ENCODE peak calls at places on chromosomes 7 and 10, in four cellular contexts. U, T, Z and R are unnamed samples.

GRCh38 chr7:44889096-44889775 is 3.9 kb upstream of the PURB start:
- DNase-seq in U (no peak), T (no peak), Z (no peak), R (no peak)

GRCh38 chr10:110358278-110358677 is 53.6 kb upstream of the SMNDC1 start:
- DNase-seq in U (no peak), T (no peak), Z (no peak), R (no peak)

GRCh38 chr10:132972149-132972985 is 30.0 kb upstream of the CFAP46 start:
- DNase-seq in U (peak), T (no peak), Z (no peak), R (no peak)

GRCh38 chr7:18357691-18358090 is 137.9 kb upstream of the HDAC9 start:
- DNase-seq in U (no peak), T (peak), Z (no peak), R (no peak)

GRCh38 chr7:2044311-2044882 is 188.3 kb downstream of the MAD1L1 start:
- DNase-seq in U (no peak), T (no peak), Z (no peak), R (no peak)

GRCh38 chr10:19158870-19159269 is 110.3 kb downstream of the MALRD1 start:
- DNase-seq in U (no peak), T (no peak), Z (no peak), R (no peak)

GRCh38 chr7:20438665-20439376 is 108.1 kb downstream of the ITGB8 start:
- DNase-seq in U (no peak), T (no peak), Z (no peak), R (no peak)

GRCh38 chr10:79241990-79242619 is 105.2 kb upstream of the PPIF start:
- DNase-seq in U (peak), T (peak), Z (peak), R (no peak)

GRCh38 chr10:101646369-101646768 is 48.6 kb downstream of the FBXW4 start:
- DNase-seq in U (no peak), T (no peak), Z (no peak), R (no peak)

GRCh38 chr7:156055206-156055822 is 243.1 kb upstream of the SHH start:
- DNase-seq in U (no peak), T (no peak), Z (no peak), R (no peak)

GRCh38 chr7:84837405-84837804 is 349.5 kb downstream of the SEMA3D start:
- DNase-seq in U (no peak), T (no peak), Z (no peak), R (no peak)

GRCh38 chr10:32795598-32796183 is 162.3 kb downstream of the ITGB1 start:
- DNase-seq in U (no peak), T (peak), Z (no peak), R (no peak)

GRCh38 chr7:99631311-99632109 is 14.8 kb downstream of the ZSCAN25 start:
- DNase-seq in U (no peak), T (peak), Z (no peak), R (no peak)
- TF ChIP-seq POLR2A in U (no peak), T (no peak), Z (no peak), R (no peak)

DNA sequence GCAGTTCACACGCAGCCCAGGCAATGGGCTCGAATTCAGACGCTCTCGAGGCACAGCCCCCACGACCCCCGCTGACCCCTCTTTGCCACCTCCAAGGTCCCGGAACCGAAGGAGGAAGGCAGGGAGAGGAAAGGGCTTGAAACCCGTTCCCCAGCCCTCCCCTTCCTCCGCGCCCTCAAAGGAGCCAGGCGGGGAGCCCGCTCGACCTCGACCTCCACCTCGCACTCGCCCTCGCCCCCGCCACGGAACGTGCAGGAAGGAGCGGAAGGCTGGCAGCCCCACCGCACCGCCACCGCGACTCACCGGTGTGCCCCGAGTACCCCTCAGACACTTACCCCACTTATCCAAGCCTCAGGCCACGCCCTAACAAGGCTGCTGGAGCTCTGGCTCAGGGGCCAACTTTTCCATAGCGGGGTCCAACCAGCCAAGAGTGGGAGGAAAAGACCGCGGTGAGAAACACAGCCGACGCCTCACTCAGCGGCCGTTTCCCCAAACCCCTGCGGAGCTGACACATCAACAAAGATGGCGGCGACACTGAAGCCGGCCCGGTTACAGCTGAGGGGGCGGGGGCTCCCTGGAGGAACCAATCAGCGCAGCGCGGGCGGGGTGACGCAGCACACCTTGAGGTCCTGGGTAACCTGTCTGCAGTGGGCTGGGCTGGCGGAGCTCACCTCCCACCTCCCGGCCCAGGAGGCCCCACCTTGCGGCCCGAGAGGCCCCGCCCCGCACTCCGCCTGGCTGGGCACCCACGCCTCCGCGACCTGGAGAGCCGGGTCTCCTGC is at the start of gene CCDC186:
- DNase-seq in U (peak), T (peak), Z (peak), R (peak)
- TF ChIP-seq POLR2A in U (peak), T (peak), Z (peak), R (no peak)

GRCh38 chr10:124918906-124919305 is 23.0 kb upstream of the ZRANB1 start:
- DNase-seq in U (no peak), T (peak), Z (no peak), R (no peak)

GRCh38 chr10:124916098-124916584 is 25.8 kb upstream of the ZRANB1 start:
- DNase-seq in U (no peak), T (peak), Z (no peak), R (no peak)

GRCh38 chr10:124917939-124918830 is 23.7 kb upstream of the ZRANB1 start:
- DNase-seq in U (no peak), T (peak), Z (peak), R (no peak)

GRCh38 chr10:124917168-124917938 is 24.6 kb upstream of the ZRANB1 start:
- DNase-seq in U (peak), T (peak), Z (peak), R (no peak)

GRCh38 chr10:124916585-124917167 is 25.2 kb upstream of the ZRANB1 start:
- DNase-seq in U (peak), T (peak), Z (peak), R (peak)
- TF ChIP-seq POLR2A in U (peak), T (peak), Z (peak), R (peak)

GRCh38 chr10:97640174-97640867 is at the start of gene PI4K2A:
- DNase-seq in U (peak), T (peak), Z (peak), R (peak)
- TF ChIP-seq POLR2A in U (peak), T (peak), Z (peak), R (no peak)

GRCh38 chr7:98191668-98192431 is 19.4 kb upstream of the BHLHA15 start:
- DNase-seq in U (no peak), T (no peak), Z (no peak), R (no peak)

GRCh38 chr7:98194672-98195457 is 16.4 kb upstream of the BHLHA15 start:
- DNase-seq in U (no peak), T (peak), Z (no peak), R (no peak)

GRCh38 chr7:98194186-98194585 is 17.1 kb upstream of the BHLHA15 start:
- DNase-seq in U (no peak), T (no peak), Z (no peak), R (no peak)

GRCh38 chr7:98192781-98193457 is 18.3 kb upstream of the BHLHA15 start:
- DNase-seq in U (no peak), T (peak), Z (no peak), R (no peak)

DNA sequence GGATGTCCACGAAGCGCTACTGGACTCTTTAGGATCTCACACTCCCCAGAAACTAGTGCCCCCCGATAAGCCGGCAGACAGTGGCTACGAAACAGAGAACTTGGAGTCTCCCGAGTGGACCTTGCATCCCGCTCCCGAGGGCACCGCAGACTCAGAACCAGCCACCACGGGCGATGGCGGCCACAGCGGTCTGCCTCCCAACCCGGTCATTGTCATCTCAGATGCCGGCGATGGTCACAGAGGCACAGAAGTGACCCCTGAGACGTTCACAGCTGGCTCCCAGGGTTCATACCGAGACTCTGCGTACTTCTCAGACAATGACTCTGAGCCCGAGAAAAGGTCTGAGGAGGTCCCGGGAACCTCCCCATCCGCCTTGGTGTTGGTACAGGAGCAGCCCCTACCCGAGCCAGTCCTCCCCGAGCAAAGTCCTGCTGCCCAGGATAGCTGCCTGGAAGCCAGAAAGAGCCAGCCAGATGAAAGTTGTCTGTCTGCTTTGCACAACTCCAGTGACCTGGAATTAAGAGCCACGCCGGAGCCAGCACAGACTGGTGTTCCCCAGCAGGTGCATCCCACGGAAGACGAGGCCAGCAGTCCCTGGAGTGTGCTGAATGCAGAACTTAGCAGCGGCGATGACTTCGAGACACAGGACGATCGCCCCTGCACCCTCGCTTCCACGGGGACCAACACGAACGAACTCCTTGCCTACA is 17.6 kb upstream of the BHLHA15 start:
- DNase-seq in U (no peak), T (no peak), Z (no peak), R (no peak)
- TF ChIP-seq POLR2A in U (no peak), T (no peak), Z (no peak), R (no peak)

GRCh38 chr7:51020944-51021343 is 238.2 kb upstream of the GRB10 start:
- DNase-seq in U (no peak), T (no peak), Z (no peak), R (peak)

GRCh38 chr7:51021906-51022570 is 239.3 kb upstream of the GRB10 start:
- DNase-seq in U (no peak), T (peak), Z (no peak), R (no peak)

GRCh38 chr7:51017576-51018535 is 235.2 kb upstream of the GRB10 start:
- DNase-seq in U (no peak), T (no peak), Z (no peak), R (no peak)

GRCh38 chr7:51019231-51019844 is 236.6 kb upstream of the GRB10 start:
- DNase-seq in U (no peak), T (peak), Z (no peak), R (peak)

DNA sequence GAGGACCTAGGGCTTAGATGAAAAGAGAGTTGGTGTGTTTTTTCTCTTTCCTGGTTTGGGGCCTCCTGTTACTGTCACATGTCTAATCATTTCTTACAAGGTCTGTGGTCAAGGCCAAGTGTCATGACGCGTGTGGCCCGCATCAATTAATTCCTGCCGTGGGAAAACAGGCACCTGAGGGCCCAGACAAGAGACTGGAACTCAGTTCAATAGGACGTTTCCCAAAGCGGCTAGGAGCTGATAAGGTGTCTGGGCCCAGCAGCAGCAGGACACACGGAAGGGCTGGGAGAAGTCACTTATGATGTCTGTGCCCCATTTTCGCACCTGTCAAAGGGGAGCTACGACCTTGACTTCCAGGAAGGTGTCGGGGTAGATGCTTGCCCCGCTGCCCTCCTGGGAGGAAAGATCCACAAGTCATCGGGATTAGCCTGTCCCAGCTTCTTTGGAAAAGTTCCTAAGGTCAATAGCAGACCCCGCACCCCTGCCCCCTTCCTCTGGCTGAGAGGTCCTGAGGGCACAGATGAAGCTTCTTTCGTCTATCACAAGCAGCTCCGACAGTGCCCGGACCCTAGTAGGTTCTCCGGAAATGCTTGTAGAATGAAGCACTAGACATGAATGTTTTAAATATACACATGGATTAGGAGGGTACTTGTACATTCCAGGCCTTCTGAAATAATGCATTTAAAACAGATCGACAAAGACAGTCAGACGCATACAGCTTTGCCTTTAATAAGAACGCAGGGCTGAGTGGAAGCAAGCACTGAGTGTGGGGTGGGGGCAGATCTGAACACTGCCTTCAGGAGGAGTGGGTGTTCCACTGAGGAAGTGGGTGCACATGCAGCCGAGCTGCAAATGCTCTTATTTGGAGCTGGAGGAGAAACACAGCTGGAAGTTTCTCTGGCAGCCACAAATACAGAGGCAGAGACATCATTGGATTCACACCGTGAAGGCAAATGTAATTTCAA is 237.5 kb upstream of the GRB10 start:
- DNase-seq in U (no peak), T (peak), Z (no peak), R (no peak)
- TF ChIP-seq POLR2A in U (no peak), T (no peak), Z (no peak), R (no peak)

GRCh38 chr7:151034312-151035023 is 6.2 kb downstream of the ABCB8 start:
- DNase-seq in U (no peak), T (no peak), Z (no peak), R (no peak)
- TF ChIP-seq POLR2A in U (no peak), T (no peak), Z (no peak), R (no peak)

DNA sequence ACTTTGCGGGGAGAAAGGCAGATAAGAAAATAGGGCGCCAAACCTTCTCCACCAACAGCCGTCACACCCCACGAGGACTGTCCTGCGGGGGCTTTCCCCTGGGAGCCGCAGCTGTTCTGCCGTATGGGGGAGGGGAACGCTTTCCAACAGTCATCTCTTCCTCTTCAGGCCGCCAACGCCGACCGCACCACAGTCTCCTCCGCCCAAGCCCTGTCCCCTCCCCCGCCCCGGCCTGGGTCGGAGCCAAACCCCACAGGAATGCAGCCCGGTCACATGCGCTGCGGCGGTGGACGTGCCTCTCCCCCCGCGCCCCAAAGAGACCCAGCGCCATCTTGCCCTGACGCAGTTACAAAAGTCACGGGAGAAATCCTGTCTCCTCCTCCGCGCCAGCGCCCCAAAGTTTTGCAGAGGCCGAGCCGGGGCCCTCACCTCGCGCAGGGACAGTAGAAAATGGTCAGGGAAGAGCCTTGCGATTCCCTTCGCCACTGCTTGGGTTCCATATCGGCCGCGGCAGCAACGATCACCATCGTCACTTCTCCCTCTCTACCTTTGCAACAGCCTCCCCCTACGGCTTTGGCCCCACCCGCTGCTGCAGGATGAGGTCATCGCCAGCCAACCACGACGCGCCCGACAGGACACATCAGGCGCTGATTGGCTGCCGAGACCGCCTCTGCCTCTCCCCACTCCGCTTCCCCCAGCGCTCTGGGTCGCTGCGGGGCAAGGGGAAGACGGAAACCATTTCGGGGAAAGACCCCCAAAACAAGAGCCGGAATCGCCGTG is 1.3 kb upstream of the KMT2E start:
- DNase-seq in U (peak), T (peak), Z (peak), R (peak)
- TF ChIP-seq POLR2A in U (no peak), T (peak), Z (peak), R (peak)

DNA sequence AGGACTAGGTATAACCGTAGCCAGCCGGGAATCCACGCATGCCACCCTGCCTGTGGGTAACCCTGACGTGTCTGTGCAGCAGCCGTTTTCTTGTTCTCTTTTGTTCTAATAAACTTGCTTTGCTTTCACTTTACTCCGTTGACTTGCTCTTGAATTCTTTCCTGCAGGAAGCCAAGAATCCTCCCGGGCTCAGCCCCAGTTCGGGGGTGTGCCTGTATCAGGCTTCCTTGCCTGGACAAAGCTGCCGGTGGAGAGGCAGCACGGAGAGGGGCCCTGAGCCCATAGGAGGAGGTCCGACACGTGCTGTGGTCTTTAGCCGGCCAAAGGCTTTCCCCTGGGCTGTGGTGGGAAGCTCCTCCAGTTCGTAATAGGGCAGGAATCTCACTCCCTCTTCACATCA is 256.5 kb upstream of the PPP2R2D start:
- DNase-seq in U (no peak), T (no peak), Z (no peak), R (peak)
- TF ChIP-seq POLR2A in U (no peak), T (no peak), Z (no peak), R (no peak)